ENCODE peak calls at places on chromosomes 4 and X, in six cellular contexts. T is IMR-90, A is mesenchymal stem cell, F is H9, V is H1, C is trophoblast cell. U is an unnamed sample.

GRCh38 chr4:155593793-155594192 is 72.9 kb upstream of the GUCY1A1 start:
- DNase-seq in T (no peak), A (no peak), V (no peak), F (no peak), C (no peak), U (peak; percentile 83)

GRCh38 chrX:97397371-97397770 is 513.7 kb downstream of the RPA4 start:
- DNase-seq in C (no peak), T (peak; percentile 50), V (no peak), F (no peak), A (peak; percentile 59), U (no peak)

GRCh38 chr4:138241281-138242075 is 671 bp downstream of the SLC7A11 start:
- DNase-seq in F (no peak), T (peak; percentile 38), C (no peak), V (no peak), A (peak; percentile 67), U (no peak)

GRCh38 chrX:26411045-26411444 is 195.1 kb downstream of the MAGEB5 start:
- DNase-seq in V (no peak), C (no peak), A (no peak), T (no peak), F (no peak), U (peak; percentile 11)

GRCh38 chrX:15194136-15194535 is 75.7 kb downstream of the ASB9 start:
- DNase-seq in F (no peak), V (no peak), T (no peak), A (no peak), C (no peak), U (no peak)

GRCh38 chr4:183721207-183722081 is 62.4 kb downstream of the TRAPPC11 start:
- DNase-seq in A (no peak), C (peak; percentile 60), V (peak; percentile 61), F (peak; percentile 84), T (peak; percentile 41), U (peak; percentile 44)

GRCh38 chr4:113849771-113850170 is 88.2 kb upstream of the CAMK2D start:
- DNase-seq in C (no peak), V (no peak), T (peak; percentile 61), F (no peak), A (no peak), U (no peak)

GRCh38 chrX:13250831-13251612 is 68.8 kb downstream of the ATXN3L start:
- DNase-seq in F (no peak), T (peak; percentile 94), V (no peak), A (peak; percentile 93), C (no peak), U (no peak)

GRCh38 chr4:41541697-41542096 is 3.7 kb downstream of the LIMCH1 start:
- DNase-seq in A (peak; percentile 48), F (no peak), V (no peak), T (no peak), C (no peak), U (no peak)

GRCh38 chr4:4663028-4663427 is 121.2 kb upstream of the STX18 start:
- DNase-seq in V (no peak), F (no peak), A (no peak), C (no peak), T (peak; percentile 64), U (no peak)

GRCh38 chr4:110190249-110190648 is 8.2 kb downstream of the ELOVL6 start:
- DNase-seq in C (no peak), A (no peak), V (no peak), T (no peak), F (no peak), U (no peak)

GRCh38 chrX:153941331-153942252 is 2.9 kb downstream of the RENBP start:
- DNase-seq in F (peak; percentile 67), A (no peak), T (no peak), V (no peak), C (no peak), U (peak; percentile 59)
- H3K18ac ChIP-seq in F (peak overlapping the region; percentile 82), A (peak overlapping the region; percentile 24), T (no peak overlapping the region), V (peak overlapping the region; percentile 83), C (no peak overlapping the region), U (peak overlapping the region; percentile 85)

GRCh38 chr4:82626251-82626868 is 64.6 kb upstream of the TMEM150C start:
- DNase-seq in T (no peak), C (no peak), F (no peak), V (no peak), A (no peak), U (no peak)
- H3K18ac ChIP-seq in T (no peak overlapping the region), C (no peak overlapping the region), F (no peak overlapping the region), V (no peak overlapping the region), A (no peak overlapping the region), U (no peak overlapping the region)

GRCh38 chr4:82890602-82890912 is 396 bp downstream of the SEC31A start:
- DNase-seq in C (no peak), F (no peak), T (no peak), V (no peak), A (no peak), U (no peak)
- H3K18ac ChIP-seq in C (peak overlapping the region; percentile 91), F (peak overlapping the region; percentile 96), T (peak overlapping the region; percentile 96), V (no peak overlapping the region), A (peak overlapping the region; percentile 97), U (peak overlapping the region; percentile 96)

GRCh38 chr4:7547368-7548040 is 112.8 kb upstream of the PSAPL1 start:
- DNase-seq in C (no peak), F (no peak), A (no peak), V (no peak), T (peak; percentile 13), U (no peak)
- H3K18ac ChIP-seq in C (no peak overlapping the region), F (no peak overlapping the region), A (no peak overlapping the region), V (no peak overlapping the region), T (no peak overlapping the region), U (no peak overlapping the region)

GRCh38 chr4:187555174-187555573 is 440.4 kb upstream of the ZFP42 start:
- DNase-seq in T (no peak), C (no peak), V (no peak), F (no peak), A (peak; percentile 18), U (no peak)

GRCh38 chr4:187562345-187562744 is 433.2 kb upstream of the ZFP42 start:
- DNase-seq in A (no peak), C (no peak), V (no peak), F (no peak), T (no peak), U (no peak)

GRCh38 chr4:187558391-187558790 is 437.2 kb upstream of the ZFP42 start:
- DNase-seq in V (no peak), F (no peak), C (no peak), A (no peak), T (peak; percentile 48), U (no peak)
- H3K18ac ChIP-seq in V (no peak overlapping the region), F (no peak overlapping the region), C (no peak overlapping the region), A (no peak overlapping the region), T (no peak overlapping the region), U (no peak overlapping the region)

GRCh38 chr4:71188197-71188625 is 150.6 kb upstream of the SLC4A4 start:
- DNase-seq in F (peak; percentile 46), A (peak; percentile 42), C (no peak), T (no peak), V (no peak), U (peak; percentile 70)

GRCh38 chr4:71188951-71189350 is 149.9 kb upstream of the SLC4A4 start:
- DNase-seq in C (no peak), A (no peak), V (no peak), F (no peak), T (no peak), U (no peak)

GRCh38 chr4:71186257-71186565 is 152.6 kb upstream of the SLC4A4 start:
- DNase-seq in T (no peak), F (no peak), C (no peak), A (no peak), V (no peak), U (no peak)

GRCh38 chr4:71187399-71188196 is 151.2 kb upstream of the SLC4A4 start:
- DNase-seq in C (no peak), A (peak; percentile 66), T (peak; percentile 60), V (peak; percentile 73), F (peak; percentile 56), U (peak; percentile 33)

GRCh38 chr4:71186566-71187398 is 152.0 kb upstream of the SLC4A4 start:
- DNase-seq in T (peak; percentile 53), F (peak; percentile 63), V (no peak), C (no peak), A (peak; percentile 60), U (peak; percentile 62)
- H3K18ac ChIP-seq in T (peak overlapping the region; percentile 68), F (no peak overlapping the region), V (peak overlapping the region; percentile 63), C (peak overlapping the region; percentile 9), A (peak overlapping the region; percentile 96), U (peak overlapping the region; percentile 11)

U was measured in mesendoderm.